ENCODE peak calls at places on chromosome 20, in eight cellular contexts. X is small intestine; E is endodermal cell; Q is stomach; U is upper lobe of right lung; N is CD4-positive, alpha-beta T cell; O is CD4-positive, CD25-positive, alpha-beta regulatory T cell; K is mucosa of descending colon. V is an unnamed sample. For H3K9me3, the result is how much of the 10 kb centered on the place peaks cover.

GRCh38 chr20:56516631-56517030 is 7.9 kb upstream of the FAM209A start:
- DNase-seq in X (no peak), E (no peak), Q (no peak), U (no peak), N (no peak), O (no peak), K (no peak), V (peak)

GRCh38 chr20:24629668-24630067 is 160.2 kb downstream of the SYNDIG1 start:
- DNase-seq in X (no peak), E (peak), Q (no peak), U (no peak), N (no peak), O (no peak), K (no peak), V (no peak)

GRCh38 chr20:43322851-43323250 is 133.1 kb upstream of the PTPRT start:
- DNase-seq in X (peak), E (no peak), Q (no peak), U (no peak), N (no peak), O (no peak), K (no peak), V (no peak)

GRCh38 chr20:36543187-36544133 is 2.1 kb downstream of the MYL9 start:
- DNase-seq in X (peak), E (peak), Q (no peak), U (no peak), N (no peak), O (no peak), K (peak), V (no peak)

GRCh38 chr20:33276303-33277113 is 6.5 kb upstream of the BPIFB1 start:
- DNase-seq in X (no peak), E (peak), Q (no peak), U (no peak), N (no peak), O (no peak), K (no peak), V (peak)

GRCh38 chr20:21373436-21373835 is 23.9 kb downstream of the NKX2-4 start:
- DNase-seq in X (no peak), E (no peak), Q (no peak), U (no peak), N (no peak), O (no peak), K (no peak), V (no peak)

GRCh38 chr20:38211200-38212097 is 46.4 kb upstream of the TGM2 start:
- DNase-seq in X (no peak), E (no peak), Q (no peak), U (peak), N (no peak), O (no peak), K (peak), V (peak)

GRCh38 chr20:19212524-19213502 is at the start of gene SLC24A3:
- DNase-seq in X (peak), E (peak), Q (peak), U (peak), N (no peak), O (no peak), K (peak), V (no peak)

GRCh38 chr20:45630366-45630765 is 718 bp downstream of the WFDC9 start:
- DNase-seq in X (no peak), E (no peak), Q (no peak), U (no peak), N (no peak), O (no peak), K (no peak), V (no peak)

GRCh38 chr20:48875914-48876240 is 45.6 kb upstream of the ARFGEF2 start:
- DNase-seq in X (no peak), E (no peak), Q (no peak), U (no peak), N (no peak), O (no peak), K (no peak), V (peak)

GRCh38 chr20:44069203-44069931 is 117.6 kb downstream of the JPH2 start:
- DNase-seq in X (peak), E (peak), Q (peak), U (peak), N (peak), O (peak), K (no peak), V (no peak)

GRCh38 chr20:25985597-25985996 is 288.9 kb upstream of the ZNF337 start:
- DNase-seq in X (no peak), E (no peak), Q (no peak), U (peak), N (no peak), O (no peak), K (no peak), V (no peak)

GRCh38 chr20:21109144-21109543 is 3.0 kb upstream of the LINC00237 start:
- DNase-seq in X (no peak), E (no peak), Q (no peak), U (no peak), N (no peak), O (no peak), K (no peak), V (no peak)

GRCh38 chr20:35355372-35355771 is 56.4 kb downstream of the UQCC1 start:
- DNase-seq in X (no peak), E (no peak), Q (no peak), U (no peak), N (no peak), O (no peak), K (no peak), V (no peak)

GRCh38 chr20:32333988-32334885 is 23.9 kb upstream of the ASXL1 start:
- DNase-seq in X (peak), E (no peak), Q (peak), U (peak), N (peak), O (peak), K (peak), V (peak)

GRCh38 chr20:40571625-40572024 is 117.4 kb downstream of the MAFB start:
- DNase-seq in X (no peak), E (no peak), Q (no peak), U (no peak), N (no peak), O (no peak), K (no peak), V (no peak)

GRCh38 chr20:63350196-63350595 is 11.0 kb downstream of the CHRNA4 start:
- DNase-seq in X (no peak), E (no peak), Q (no peak), U (no peak), N (no peak), O (no peak), K (no peak), V (no peak)

GRCh38 chr20:9417665-9418064 is 96.7 kb upstream of the LAMP5 start:
- DNase-seq in X (no peak), E (no peak), Q (no peak), U (no peak), N (no peak), O (no peak), K (no peak), V (no peak)

GRCh38 chr20:35226775-35227681 is 538 bp downstream of the MMP24 start:
- DNase-seq in X (peak), E (peak), Q (peak), U (peak), N (peak), O (no peak), K (peak), V (peak)

GRCh38 chr20:59784365-59785117 is 148.9 kb downstream of the SYCP2 start:
- DNase-seq in X (no peak), E (peak), Q (no peak), U (no peak), N (no peak), O (no peak), K (no peak), V (peak)
- H3K9me3 ChIP-seq in X (under half), E (under half), Q (under half), U (under half), N (under half), O (under half), K (under half), V (under half)

DNA sequence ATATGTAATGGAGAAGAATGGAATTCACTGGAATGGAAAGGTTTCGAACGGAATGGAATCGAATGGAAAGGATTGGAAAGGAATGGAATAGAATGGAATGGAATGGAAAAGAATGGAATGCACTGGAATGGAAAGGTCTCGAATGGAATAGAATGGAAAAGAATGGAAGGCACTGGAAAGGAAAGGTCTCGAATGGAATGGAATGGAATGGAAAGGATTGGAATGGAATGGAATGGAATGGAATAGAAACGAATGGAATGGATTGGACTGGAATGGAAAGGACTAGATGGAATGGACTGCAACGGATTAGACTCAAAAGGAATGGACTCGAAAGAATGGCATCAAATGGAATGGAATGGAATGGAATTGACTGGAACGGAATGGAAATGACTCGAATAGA is 20.5 kb upstream of the DEFB115 start:
- DNase-seq in X (no peak), E (no peak), Q (no peak), U (no peak), N (no peak), O (no peak), K (no peak), V (no peak)
- H3K9me3 ChIP-seq in X (under half), E (half or more), Q (under half), U (under half), N (half or more), O (half or more), K (half or more), V (half or more)

DNA sequence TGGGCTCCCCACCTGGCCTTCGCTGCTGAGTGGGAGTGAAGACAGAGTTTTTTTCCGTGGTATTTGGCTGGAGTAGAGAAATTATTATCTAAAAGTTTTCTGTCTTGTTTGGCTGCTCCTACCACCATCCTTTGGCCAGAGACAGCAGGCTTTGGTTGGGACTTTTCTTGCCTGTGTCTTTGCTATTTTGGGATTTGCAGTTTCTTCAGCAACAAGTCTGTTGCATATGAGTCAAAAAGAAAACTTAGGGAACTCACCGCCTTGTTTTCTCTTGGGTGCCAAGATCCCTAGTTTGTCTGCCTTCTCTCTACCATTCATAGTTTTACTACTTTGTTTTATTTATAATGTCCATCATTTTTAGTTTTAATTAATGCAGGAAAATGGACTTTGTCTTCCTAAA is 683.8 kb downstream of the DOK5 start:
- DNase-seq in X (no peak), E (no peak), Q (no peak), U (no peak), N (no peak), O (no peak), K (no peak), V (no peak)
- H3K9me3 ChIP-seq in X (under half), E (under half), Q (under half), U (under half), N (under half), O (under half), K (under half), V (under half)

DNA sequence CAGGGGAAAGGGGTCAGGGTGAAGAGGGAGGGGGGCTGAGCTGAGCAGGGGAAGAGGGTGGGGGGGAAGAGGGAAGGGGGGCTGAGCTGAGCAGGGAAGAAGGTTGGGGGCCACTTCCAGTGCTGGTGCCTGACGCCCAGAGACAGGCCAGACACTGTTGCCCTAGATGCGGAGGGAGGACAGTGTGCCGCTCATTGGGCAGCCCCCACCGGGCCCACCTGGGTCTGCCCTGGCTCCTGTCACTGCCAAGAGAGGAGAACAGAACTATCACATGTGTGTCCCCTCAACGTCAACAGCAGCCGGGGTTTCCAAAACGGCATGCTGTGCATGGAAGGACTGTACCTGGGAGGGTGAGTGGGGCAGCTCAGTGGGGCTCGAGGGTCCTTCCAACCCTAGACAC is 342.1 kb downstream of the CDH4 start:
- DNase-seq in X (no peak), E (no peak), Q (no peak), U (no peak), N (no peak), O (no peak), K (no peak), V (no peak)
- H3K9me3 ChIP-seq in X (under half), E (under half), Q (under half), U (under half), N (under half), O (under half), K (under half), V (under half)

DNA sequence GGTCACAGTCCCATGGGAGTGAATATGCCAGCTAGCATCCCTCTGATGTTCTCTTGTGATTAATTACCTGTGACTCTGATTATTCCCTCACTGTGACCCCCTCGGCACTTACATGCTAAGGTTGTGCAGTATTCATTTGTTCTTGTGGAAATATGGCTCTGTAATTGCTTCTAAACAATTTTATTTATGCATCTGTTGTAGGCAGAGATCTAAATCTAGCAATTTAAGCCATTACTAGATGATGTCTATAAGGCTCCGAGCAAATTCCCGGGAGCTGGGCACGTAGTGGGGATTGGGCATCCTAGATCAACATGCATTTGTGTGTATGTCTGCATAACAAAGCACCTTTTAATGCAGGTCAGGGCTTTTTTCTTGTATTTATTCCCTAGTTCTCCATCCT is 961.7 kb downstream of the KIF16B start:
- DNase-seq in X (no peak), E (no peak), Q (no peak), U (no peak), N (no peak), O (no peak), K (no peak), V (no peak)
- H3K9me3 ChIP-seq in X (under half), E (under half), Q (under half), U (under half), N (under half), O (under half), K (under half), V (under half)

GRCh38 chr20:22577515-22578220 is 6.7 kb downstream of the FOXA2 start:
- DNase-seq in X (peak), E (peak), Q (peak), U (peak), N (no peak), O (no peak), K (peak), V (no peak)
- H3K9me3 ChIP-seq in X (under half), E (under half), Q (under half), U (under half), N (under half), O (under half), K (under half), V (under half)

V was measured in RWPE2.